ENCODE peak calls at places on chromosomes 11 and 22, in eight cellular contexts. One of them, this sample, is unnamed. For H3K9me3, the result is how much of the 10 kb centered on the place peaks cover.

GRCh38 chr22:47012589-47013365 is 250.3 kb downstream of the TBC1D22A start:
- DNase-seq in testis: no peak
- DNase-seq in naive thymus-derived CD4-positive, alpha-beta T cell: no peak
- DNase-seq in A549: no peak
- DNase-seq in left lung: peak
- DNase-seq in fibroblast of lung: peak
- DNase-seq in thoracic aorta: no peak
- DNase-seq in left ventricle myocardium inferior: no peak
- DNase-seq in this sample: no peak

GRCh38 chr11:117483372-117483771 is 155.7 kb downstream of the CEP164 start:
- DNase-seq in testis: no peak
- DNase-seq in naive thymus-derived CD4-positive, alpha-beta T cell: no peak
- DNase-seq in A549: no peak
- DNase-seq in left lung: no peak
- DNase-seq in fibroblast of lung: no peak
- DNase-seq in thoracic aorta: no peak
- DNase-seq in left ventricle myocardium inferior: no peak
- DNase-seq in this sample: no peak

GRCh38 chr11:36719708-36720107 is 121.7 kb upstream of the RAG2 start:
- DNase-seq in testis: no peak
- DNase-seq in naive thymus-derived CD4-positive, alpha-beta T cell: no peak
- DNase-seq in A549: no peak
- DNase-seq in left lung: no peak
- DNase-seq in fibroblast of lung: no peak
- DNase-seq in thoracic aorta: no peak
- DNase-seq in left ventricle myocardium inferior: no peak
- DNase-seq in this sample: no peak

GRCh38 chr11:128334311-128335044 is 252.9 kb downstream of the ETS1 start:
- DNase-seq in testis: no peak
- DNase-seq in naive thymus-derived CD4-positive, alpha-beta T cell: no peak
- DNase-seq in A549: no peak
- DNase-seq in left lung: no peak
- DNase-seq in fibroblast of lung: no peak
- DNase-seq in thoracic aorta: no peak
- DNase-seq in left ventricle myocardium inferior: peak
- DNase-seq in this sample: no peak

GRCh38 chr11:117199061-117199915 is at the start of gene TAGLN:
- DNase-seq in testis: peak
- DNase-seq in naive thymus-derived CD4-positive, alpha-beta T cell: no peak
- DNase-seq in A549: no peak
- DNase-seq in left lung: peak
- DNase-seq in fibroblast of lung: peak
- DNase-seq in thoracic aorta: peak
- DNase-seq in left ventricle myocardium inferior: peak
- DNase-seq in this sample: no peak

GRCh38 chr22:48404004-48404403 is 1423.7 kb downstream of the BRD1 start:
- DNase-seq in testis: no peak
- DNase-seq in naive thymus-derived CD4-positive, alpha-beta T cell: no peak
- DNase-seq in A549: no peak
- DNase-seq in left lung: no peak
- DNase-seq in fibroblast of lung: no peak
- DNase-seq in thoracic aorta: no peak
- DNase-seq in left ventricle myocardium inferior: no peak
- DNase-seq in this sample: no peak

GRCh38 chr11:42524534-42525227 is 787.1 kb upstream of the API5 start:
- DNase-seq in testis: peak
- DNase-seq in naive thymus-derived CD4-positive, alpha-beta T cell: no peak
- DNase-seq in A549: no peak
- DNase-seq in left lung: no peak
- DNase-seq in fibroblast of lung: peak
- DNase-seq in thoracic aorta: no peak
- DNase-seq in left ventricle myocardium inferior: peak
- DNase-seq in this sample: no peak

GRCh38 chr11:85752890-85753581 is 57.9 kb downstream of the SYTL2 start:
- DNase-seq in testis: peak
- DNase-seq in naive thymus-derived CD4-positive, alpha-beta T cell: peak
- DNase-seq in A549: no peak
- DNase-seq in left lung: no peak
- DNase-seq in fibroblast of lung: no peak
- DNase-seq in thoracic aorta: no peak
- DNase-seq in left ventricle myocardium inferior: no peak
- DNase-seq in this sample: peak

GRCh38 chr22:36469094-36469710 is 12.2 kb downstream of the TXN2 start:
- DNase-seq in testis: no peak
- DNase-seq in naive thymus-derived CD4-positive, alpha-beta T cell: no peak
- DNase-seq in A549: no peak
- DNase-seq in left lung: no peak
- DNase-seq in fibroblast of lung: no peak
- DNase-seq in thoracic aorta: no peak
- DNase-seq in left ventricle myocardium inferior: no peak
- DNase-seq in this sample: no peak

GRCh38 chr22:49924113-49924833 is 5.8 kb downstream of the CRELD2 start:
- DNase-seq in testis: no peak
- DNase-seq in naive thymus-derived CD4-positive, alpha-beta T cell: no peak
- DNase-seq in A549: no peak
- DNase-seq in left lung: peak
- DNase-seq in fibroblast of lung: no peak
- DNase-seq in thoracic aorta: no peak
- DNase-seq in left ventricle myocardium inferior: no peak
- DNase-seq in this sample: no peak

GRCh38 chr11:130037881-130038601 is 31.7 kb upstream of the APLP2 start:
- DNase-seq in testis: no peak
- DNase-seq in naive thymus-derived CD4-positive, alpha-beta T cell: no peak
- DNase-seq in A549: no peak
- DNase-seq in left lung: no peak
- DNase-seq in fibroblast of lung: peak
- DNase-seq in thoracic aorta: no peak
- DNase-seq in left ventricle myocardium inferior: no peak
- DNase-seq in this sample: no peak

GRCh38 chr11:26522912-26523610 is 49.0 kb downstream of the MUC15 start:
- DNase-seq in testis: peak
- DNase-seq in naive thymus-derived CD4-positive, alpha-beta T cell: no peak
- DNase-seq in A549: no peak
- DNase-seq in left lung: no peak
- DNase-seq in fibroblast of lung: peak
- DNase-seq in thoracic aorta: no peak
- DNase-seq in left ventricle myocardium inferior: no peak
- DNase-seq in this sample: no peak

GRCh38 chr11:41879186-41879738 is 419.8 kb upstream of the LRRC4C start:
- DNase-seq in testis: no peak
- DNase-seq in naive thymus-derived CD4-positive, alpha-beta T cell: no peak
- DNase-seq in A549: no peak
- DNase-seq in left lung: no peak
- DNase-seq in fibroblast of lung: no peak
- DNase-seq in thoracic aorta: no peak
- DNase-seq in left ventricle myocardium inferior: no peak
- DNase-seq in this sample: no peak

GRCh38 chr11:109783842-109784241 is 309.4 kb upstream of the ZC3H12C start:
- DNase-seq in testis: no peak
- DNase-seq in naive thymus-derived CD4-positive, alpha-beta T cell: no peak
- DNase-seq in A549: no peak
- DNase-seq in left lung: no peak
- DNase-seq in fibroblast of lung: no peak
- DNase-seq in thoracic aorta: no peak
- DNase-seq in left ventricle myocardium inferior: no peak
- DNase-seq in this sample: no peak

GRCh38 chr11:59754859-59755700 is at the start of gene STX3:
- DNase-seq in testis: peak
- DNase-seq in naive thymus-derived CD4-positive, alpha-beta T cell: peak
- DNase-seq in A549: peak
- DNase-seq in left lung: peak
- DNase-seq in fibroblast of lung: peak
- DNase-seq in thoracic aorta: no peak
- DNase-seq in left ventricle myocardium inferior: peak
- DNase-seq in this sample: peak

GRCh38 chr22:24175160-24175808 is 6.0 kb upstream of the SUSD2 start:
- DNase-seq in testis: peak
- DNase-seq in naive thymus-derived CD4-positive, alpha-beta T cell: peak
- DNase-seq in A549: peak
- DNase-seq in left lung: peak
- DNase-seq in fibroblast of lung: peak
- DNase-seq in thoracic aorta: peak
- DNase-seq in left ventricle myocardium inferior: peak
- DNase-seq in this sample: peak

GRCh38 chr11:57399221-57399620 is 8.8 kb upstream of the PRG2 start:
- DNase-seq in testis: no peak
- DNase-seq in naive thymus-derived CD4-positive, alpha-beta T cell: no peak
- DNase-seq in A549: no peak
- DNase-seq in left lung: no peak
- DNase-seq in fibroblast of lung: no peak
- DNase-seq in thoracic aorta: no peak
- DNase-seq in left ventricle myocardium inferior: no peak
- DNase-seq in this sample: no peak

GRCh38 chr22:40635008-40635939 is 1.2 kb downstream of the MRTFA start:
- DNase-seq in testis: peak
- DNase-seq in naive thymus-derived CD4-positive, alpha-beta T cell: no peak
- DNase-seq in A549: no peak
- DNase-seq in left lung: no peak
- DNase-seq in fibroblast of lung: peak
- DNase-seq in thoracic aorta: no peak
- DNase-seq in left ventricle myocardium inferior: peak
- DNase-seq in this sample: no peak

GRCh38 chr22:40636380-40637180 is at the start of gene MRTFA:
- DNase-seq in testis: peak
- DNase-seq in naive thymus-derived CD4-positive, alpha-beta T cell: peak
- DNase-seq in A549: peak
- DNase-seq in left lung: peak
- DNase-seq in fibroblast of lung: peak
- DNase-seq in thoracic aorta: peak
- DNase-seq in left ventricle myocardium inferior: peak
- DNase-seq in this sample: peak

GRCh38 chr22:40635940-40636379 is 559 bp downstream of the MRTFA start:
- DNase-seq in testis: peak
- DNase-seq in naive thymus-derived CD4-positive, alpha-beta T cell: peak
- DNase-seq in A549: no peak
- DNase-seq in left lung: no peak
- DNase-seq in fibroblast of lung: no peak
- DNase-seq in thoracic aorta: no peak
- DNase-seq in left ventricle myocardium inferior: no peak
- DNase-seq in this sample: no peak

GRCh38 chr22:40633036-40633435 is 3.5 kb downstream of the MRTFA start:
- DNase-seq in testis: no peak
- DNase-seq in naive thymus-derived CD4-positive, alpha-beta T cell: no peak
- DNase-seq in A549: no peak
- DNase-seq in left lung: no peak
- DNase-seq in fibroblast of lung: no peak
- DNase-seq in thoracic aorta: no peak
- DNase-seq in left ventricle myocardium inferior: no peak
- DNase-seq in this sample: no peak

DNA sequence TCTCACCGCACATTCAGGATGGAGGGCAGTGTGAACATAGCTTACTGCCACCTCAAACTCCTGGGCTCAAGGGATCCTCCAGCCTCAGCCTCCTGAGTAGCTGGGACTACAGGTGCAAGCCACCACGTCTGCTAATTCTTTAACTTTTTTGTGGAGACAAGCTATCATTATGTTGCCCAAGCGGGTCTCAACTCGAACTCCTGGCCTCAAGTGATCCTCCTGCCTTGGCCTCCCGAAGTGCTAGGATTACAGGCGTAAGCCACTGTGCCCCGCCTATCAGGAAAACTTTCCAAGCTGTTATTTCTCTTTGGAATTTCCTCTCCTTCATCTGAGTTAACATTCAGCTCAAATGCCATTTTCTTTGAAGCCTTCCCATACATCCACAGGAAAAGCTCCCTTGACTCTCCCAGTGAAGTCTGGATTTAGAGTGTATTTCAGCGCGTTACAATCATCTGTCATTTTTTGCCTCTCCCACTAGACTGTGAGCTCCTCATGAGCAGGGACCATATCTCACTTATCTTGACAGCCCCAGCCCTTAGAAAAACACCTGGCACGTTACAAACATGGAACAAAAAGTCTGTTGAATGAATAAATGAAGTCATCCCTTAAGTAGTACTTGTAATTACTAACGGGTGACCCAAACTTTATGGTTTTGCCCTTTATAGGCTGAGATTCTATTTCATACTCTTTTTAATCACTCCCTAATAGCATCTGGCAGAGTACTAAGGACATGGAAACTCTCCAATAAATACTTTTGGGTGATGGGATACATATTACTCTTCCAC is 2.2 kb downstream of the MRTFA start:
- DNase-seq in testis: peak
- DNase-seq in naive thymus-derived CD4-positive, alpha-beta T cell: no peak
- DNase-seq in A549: no peak
- DNase-seq in left lung: no peak
- DNase-seq in fibroblast of lung: no peak
- DNase-seq in thoracic aorta: no peak
- DNase-seq in left ventricle myocardium inferior: no peak
- DNase-seq in this sample: no peak
- H3K4me3 ChIP-seq in testis: no peak
- H3K4me3 ChIP-seq in naive thymus-derived CD4-positive, alpha-beta T cell: no peak
- H3K4me3 ChIP-seq in A549: peak
- H3K4me3 ChIP-seq in left lung: peak
- H3K4me3 ChIP-seq in fibroblast of lung: peak
- H3K4me3 ChIP-seq in thoracic aorta: peak
- H3K4me3 ChIP-seq in left ventricle myocardium inferior: peak
- H3K4me3 ChIP-seq in this sample: peak

DNA sequence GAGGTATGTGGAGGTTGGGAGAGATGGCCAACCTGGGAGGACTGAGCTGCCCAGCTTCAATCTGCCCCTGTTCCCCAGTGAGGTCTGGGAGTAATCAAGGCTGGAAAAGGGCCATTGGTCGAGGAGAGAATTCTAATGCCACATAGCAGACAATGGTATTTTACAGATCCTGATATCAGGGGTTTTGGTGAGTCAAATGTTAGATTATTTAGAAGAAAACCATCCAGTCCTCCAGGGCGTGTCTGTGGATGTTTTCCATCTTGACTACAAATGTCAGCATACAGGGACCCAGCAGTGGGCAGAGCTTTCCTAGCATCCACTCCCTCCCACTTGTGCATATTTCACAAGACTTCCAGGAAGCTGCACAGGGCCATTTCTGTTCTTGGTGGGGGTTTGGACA is 107.9 kb downstream of the SCN3B start:
- DNase-seq in testis: no peak
- DNase-seq in naive thymus-derived CD4-positive, alpha-beta T cell: no peak
- DNase-seq in A549: no peak
- DNase-seq in left lung: no peak
- DNase-seq in fibroblast of lung: no peak
- DNase-seq in thoracic aorta: no peak
- DNase-seq in left ventricle myocardium inferior: no peak
- DNase-seq in this sample: no peak
- H3K27ac ChIP-seq in testis: no peak
- H3K27ac ChIP-seq in naive thymus-derived CD4-positive, alpha-beta T cell: no peak
- H3K27ac ChIP-seq in A549: no peak
- H3K27ac ChIP-seq in left lung: no peak
- H3K27ac ChIP-seq in fibroblast of lung: no peak
- H3K27ac ChIP-seq in thoracic aorta: no peak
- H3K27ac ChIP-seq in left ventricle myocardium inferior: no peak
- H3K27ac ChIP-seq in this sample: no peak

GRCh38 chr11:65356394-65356972 is 1.9 kb downstream of the TIGD3 start:
- DNase-seq in testis: no peak
- DNase-seq in naive thymus-derived CD4-positive, alpha-beta T cell: no peak
- DNase-seq in A549: no peak
- DNase-seq in left lung: peak
- DNase-seq in fibroblast of lung: no peak
- DNase-seq in thoracic aorta: no peak
- DNase-seq in left ventricle myocardium inferior: peak
- DNase-seq in this sample: no peak
- H3K9me3 ChIP-seq in testis: under half
- H3K9me3 ChIP-seq in naive thymus-derived CD4-positive, alpha-beta T cell: under half
- H3K9me3 ChIP-seq in A549: under half
- H3K9me3 ChIP-seq in left lung: under half
- H3K9me3 ChIP-seq in fibroblast of lung: under half
- H3K9me3 ChIP-seq in thoracic aorta: under half
- H3K9me3 ChIP-seq in left ventricle myocardium inferior: under half
- H3K9me3 ChIP-seq in this sample: under half

GRCh38 chr11:83195649-83196048 is 2.1 kb downstream of the ANKRD42 start:
- DNase-seq in testis: no peak
- DNase-seq in naive thymus-derived CD4-positive, alpha-beta T cell: no peak
- DNase-seq in A549: no peak
- DNase-seq in left lung: no peak
- DNase-seq in fibroblast of lung: no peak
- DNase-seq in thoracic aorta: no peak
- DNase-seq in left ventricle myocardium inferior: no peak
- DNase-seq in this sample: no peak
- H3K4me3 ChIP-seq in testis: no peak
- H3K4me3 ChIP-seq in naive thymus-derived CD4-positive, alpha-beta T cell: no peak
- H3K4me3 ChIP-seq in A549: no peak
- H3K4me3 ChIP-seq in left lung: no peak
- H3K4me3 ChIP-seq in fibroblast of lung: peak
- H3K4me3 ChIP-seq in thoracic aorta: peak
- H3K4me3 ChIP-seq in left ventricle myocardium inferior: peak
- H3K4me3 ChIP-seq in this sample: peak

This sample was measured in CD4-positive, CD25-positive, alpha-beta regulatory T cell.